ENCODE peak calls at places on chromosomes 11 and 22, in six cellular contexts. V, F, K, N, O and Q are unnamed samples.

GRCh38 chr22:35376728-35377472 is 4.0 kb upstream of the HMOX1 start:
- DNase-seq in O (peak), V (no peak), K (peak), N (peak), F (peak), Q (peak)

GRCh38 chr11:1969036-1969435 is 21.9 kb downstream of the MRPL23 start:
- DNase-seq in O (no peak), K (no peak), N (no peak), F (no peak), V (no peak), Q (no peak)

GRCh38 chr11:34345012-34345804 is 12.6 kb downstream of the ABTB2 start:
- DNase-seq in O (peak), N (no peak), F (peak), K (peak), V (no peak), Q (no peak)

GRCh38 chr11:79413258-79413657 is 27.6 kb downstream of the TENM4 start:
- DNase-seq in O (peak), V (no peak), F (peak), N (peak), K (no peak), Q (peak)

GRCh38 chr11:75351541-75352416 is at the start of gene ARRB1:
- DNase-seq in N (peak), K (peak), V (peak), O (peak), F (no peak), Q (peak)

GRCh38 chr11:70026012-70026411 is 52.1 kb upstream of the ANO1 start:
- DNase-seq in N (no peak), K (no peak), F (no peak), O (no peak), V (no peak), Q (no peak)

GRCh38 chr11:35235944-35236666 is 97.1 kb downstream of the CD44 start:
- DNase-seq in V (peak), K (peak), O (no peak), F (no peak), N (no peak), Q (no peak)

GRCh38 chr11:112968988-112969714 is 7.9 kb downstream of the NCAM1 start:
- DNase-seq in V (no peak), O (no peak), F (no peak), K (no peak), N (no peak), Q (no peak)

GRCh38 chr11:367956-368413 is 1.3 kb upstream of the B4GALNT4 start:
- DNase-seq in O (peak), K (no peak), V (no peak), F (no peak), N (no peak), Q (no peak)

GRCh38 chr22:40332319-40332781 is 13.9 kb upstream of the ADSL start:
- DNase-seq in N (no peak), V (no peak), F (no peak), K (no peak), O (no peak), Q (no peak)

GRCh38 chr11:46361283-46362145 is 14.3 kb downstream of the DGKZ start:
- DNase-seq in O (peak), F (no peak), N (peak), V (peak), K (no peak), Q (no peak)

GRCh38 chr11:105229257-105229656 is 89.7 kb upstream of the CARD18 start:
- DNase-seq in K (no peak), N (no peak), O (no peak), V (no peak), F (no peak), Q (no peak)

GRCh38 chr22:44188316-44188715 is 7.6 kb downstream of the PARVG start:
- DNase-seq in K (no peak), V (no peak), F (no peak), O (no peak), N (no peak), Q (no peak)

GRCh38 chr11:48063424-48063978 is 83.1 kb downstream of the PTPRJ start:
- DNase-seq in O (no peak), K (peak), V (no peak), N (no peak), F (peak), Q (no peak)

GRCh38 chr11:64659417-64660144 is 63.4 kb downstream of the NRXN2 start:
- DNase-seq in N (no peak), V (no peak), K (peak), F (peak), O (no peak), Q (no peak)

GRCh38 chr22:41619979-41620645 is 731 bp downstream of the DESI1 start:
- DNase-seq in O (peak), V (peak), F (no peak), K (no peak), N (peak), Q (peak)

GRCh38 chr11:112962854-112963367 is 1.7 kb downstream of the NCAM1 start:
- DNase-seq in N (peak), K (no peak), O (peak), F (no peak), V (no peak), Q (peak)

GRCh38 chr11:111253630-111254029 is 8.1 kb downstream of the POU2AF2 start:
- DNase-seq in O (no peak), K (no peak), V (no peak), F (no peak), N (no peak), Q (no peak)

GRCh38 chr22:44024288-44024908 is at the start of gene PARVB:
- DNase-seq in N (peak), K (peak), F (no peak), V (peak), O (peak), Q (no peak)

GRCh38 chr11:69814411-69814810 is 4.8 kb downstream of the FGF3 start:
- DNase-seq in O (no peak), K (no peak), V (no peak), N (no peak), F (no peak), Q (no peak)

GRCh38 chr22:42649261-42650056 is at the start of gene CYB5R3:
- DNase-seq in N (peak), K (peak), V (peak), O (peak), F (no peak), Q (peak)

GRCh38 chr11:22728600-22729394 is 62.4 kb downstream of the GAS2 start:
- DNase-seq in V (no peak), F (no peak), K (no peak), N (no peak), O (peak), Q (no peak)

GRCh38 chr11:45073575-45074225 is 72.7 kb upstream of the PRDM11 start:
- DNase-seq in V (no peak), F (no peak), K (no peak), O (peak), N (no peak), Q (no peak)

GRCh38 chr22:38694945-38695344 is 5.8 kb downstream of the JOSD1 start:
- DNase-seq in K (peak), V (no peak), F (no peak), N (no peak), O (no peak), Q (no peak)

GRCh38 chr11:1174441-1175370 is 17.0 kb downstream of the MUC5AC start:
- DNase-seq in K (no peak), O (no peak), F (no peak), N (no peak), V (no peak), Q (no peak)

GRCh38 chr11:118067006-118067405 is 9.9 kb upstream of the TMPRSS4 start:
- DNase-seq in F (no peak), V (no peak), N (no peak), O (peak), K (no peak), Q (no peak)

GRCh38 chr11:121443688-121444275 is 8.3 kb upstream of the SORL1 start:
- DNase-seq in N (no peak), K (no peak), O (no peak), F (no peak), V (no peak), Q (no peak)

GRCh38 chr22:43923631-43924548 is at the start of gene PNPLA3:
- DNase-seq in F (peak), O (peak), N (peak), K (peak), V (peak), Q (peak)

GRCh38 chr22:20463324-20464095 is 25.9 kb upstream of the SCARF2 start:
- DNase-seq in N (no peak), K (no peak), O (no peak), V (no peak), F (no peak), Q (no peak)

GRCh38 chr11:134502153-134502550 is 90.1 kb upstream of the B3GAT1 start:
- DNase-seq in K (no peak), O (no peak), V (no peak), N (no peak), F (no peak), Q (no peak)

GRCh38 chr22:20203142-20204099 is 52.6 kb upstream of the CCDC188 start:
- DNase-seq in N (peak), F (peak), K (no peak), O (peak), V (no peak), Q (peak)

GRCh38 chr11:35126000-35126878 is 12.7 kb upstream of the CD44 start:
- DNase-seq in F (no peak), V (no peak), N (no peak), K (no peak), O (no peak), Q (no peak)

GRCh38 chr22:37633693-37634504 is 5.6 kb upstream of the SH3BP1 start:
- DNase-seq in K (no peak), V (no peak), N (peak), F (peak), O (no peak), Q (peak)

GRCh38 chr11:109939176-109939810 is 153.9 kb upstream of the ZC3H12C start:
- DNase-seq in K (peak), O (peak), V (no peak), F (peak), N (peak), Q (peak)

GRCh38 chr11:58561394-58562102 is 14.1 kb downstream of the LPXN start:
- DNase-seq in F (no peak), V (no peak), O (no peak), N (no peak), K (peak), Q (no peak)

GRCh38 chr11:118909619-118910308 is 16.0 kb downstream of the BCL9L start:
- DNase-seq in V (no peak), N (no peak), K (no peak), F (no peak), O (no peak), Q (no peak)

GRCh38 chr11:65487467-65488272 is 11.2 kb upstream of the MALAT1 start:
- DNase-seq in F (peak), N (peak), K (peak), V (no peak), O (peak), Q (peak)

GRCh38 chr22:23801886-23802377 is 15.2 kb downstream of the SMARCB1 start:
- DNase-seq in N (no peak), F (no peak), K (no peak), V (no peak), O (no peak), Q (no peak)